ENCODE peak calls at places on chromosomes 6 and 20, in eight cellular contexts. N is HFF-Myc, E is cardiac fibroblast, M is astrocyte, J is GM10248, U is choroid plexus epithelial cell, D is adrenal gland, G is HFFc6. I is an unnamed sample.

GRCh38 chr20:35048739-35049138 is 43.9 kb downstream of the TRPC4AP start:
- DNase-seq in G (no peak), D (no peak), E (no peak), U (no peak), M (no peak), N (no peak), J (no peak), I (no peak)

GRCh38 chr6:31900917-31901414 is 920 bp downstream of the ZBTB12 start:
- DNase-seq in D (peak; percentile 51), M (no peak), E (no peak), U (no peak), G (no peak), J (no peak), N (no peak), I (no peak)

GRCh38 chr6:80520195-80520594 is 413.7 kb downstream of the BCKDHB start:
- DNase-seq in U (peak; percentile 70), D (no peak), G (peak; percentile 31), J (no peak), M (peak; percentile 51), E (peak; percentile 81), N (no peak), I (no peak)

GRCh38 chr6:159257846-159258245 is 88.6 kb downstream of the FNDC1 start:
- DNase-seq in M (peak; percentile 8), J (no peak), E (peak; percentile 12), N (no peak), G (no peak), D (no peak), U (no peak), I (no peak)

GRCh38 chr6:1893470-1894130 is 283.9 kb downstream of the FOXC1 start:
- DNase-seq in M (no peak), E (no peak), G (no peak), D (no peak), J (no peak), U (peak; percentile 62), N (no peak), I (no peak)

GRCh38 chr6:112227411-112227810 is 27.0 kb downstream of the LAMA4 start:
- DNase-seq in G (no peak), N (no peak), U (no peak), J (no peak), M (no peak), D (no peak), E (peak; percentile 70), I (no peak)

GRCh38 chr20:48471176-48471575 is 356.6 kb downstream of the PREX1 start:
- DNase-seq in U (no peak), N (no peak), D (no peak), E (no peak), J (no peak), G (no peak), M (no peak), I (no peak)

GRCh38 chr20:48192109-48192508 is 406.8 kb upstream of the SULF2 start:
- DNase-seq in U (no peak), D (no peak), E (no peak), G (no peak), N (no peak), M (no peak), J (no peak), I (no peak)

GRCh38 chr6:109527989-109528388 is 45.0 kb upstream of the ZBTB24 start:
- DNase-seq in M (no peak), J (no peak), G (no peak), N (no peak), D (no peak), U (peak; percentile 39), E (no peak), I (no peak)

GRCh38 chr6:28643017-28643740 is 117.5 kb downstream of the GPX5 start:
- DNase-seq in G (peak; percentile 89), M (peak; percentile 71), N (peak; percentile 70), E (peak; percentile 93), J (no peak), U (peak; percentile 80), D (no peak), I (peak; percentile 46)

GRCh38 chr20:14838663-14839650 is 501.5 kb upstream of the FLRT3 start:
- DNase-seq in D (no peak), U (peak; percentile 14), G (no peak), E (no peak), M (no peak), J (no peak), N (peak; percentile 72), I (peak; percentile 27)

DNA sequence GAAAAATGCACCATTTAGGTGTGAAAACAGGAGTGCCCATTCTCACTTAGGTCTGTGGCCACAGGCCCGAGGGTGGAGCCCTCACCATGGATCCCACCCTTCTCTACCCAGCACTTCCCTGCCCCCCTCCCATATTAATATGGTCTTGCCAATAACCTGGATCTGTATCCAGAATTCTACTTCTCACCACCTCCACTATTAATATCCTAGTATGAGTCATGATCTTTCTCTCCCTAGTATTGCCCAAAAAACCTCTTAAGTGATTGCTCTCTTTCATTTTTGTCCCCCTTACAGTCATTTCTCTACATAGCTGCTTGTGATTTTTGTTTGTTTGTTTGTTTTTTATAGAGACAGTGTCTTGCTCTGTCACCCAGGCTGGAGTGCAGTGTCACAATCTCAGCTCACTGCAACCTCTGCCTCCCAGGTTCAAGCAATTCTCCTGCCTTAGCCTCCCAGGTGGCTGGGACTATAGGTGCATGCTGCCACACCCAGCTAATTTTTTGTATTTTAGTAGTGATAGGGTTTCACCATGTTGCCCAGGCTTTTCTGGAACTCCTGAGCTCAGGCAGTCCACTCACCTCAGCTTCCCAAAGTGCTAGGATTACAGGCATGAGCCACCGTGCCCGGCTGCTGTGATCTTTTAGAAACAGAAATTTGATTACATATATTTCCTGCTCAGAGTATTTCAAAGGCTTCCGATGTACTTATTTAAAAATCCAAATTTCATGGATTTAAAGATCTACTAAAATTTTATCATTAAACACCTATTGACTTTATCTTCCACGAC is 24.5 kb upstream of the TRDN start:
- DNase-seq in E (no peak), J (no peak), N (no peak), D (no peak), G (no peak), M (no peak), U (no peak), I (no peak)
- TF ChIP-seq CTCF in E (no peak), J (no peak), N (no peak), D (no peak), G (no peak), M (no peak), U (no peak), I (no peak)

GRCh38 chr6:71619836-71620235 is 266.5 kb upstream of the RIMS1 start:
- DNase-seq in U (no peak), E (no peak), D (no peak), J (no peak), G (peak; percentile 8), M (no peak), N (no peak), I (peak; percentile 8)

GRCh38 chr6:71621918-71622519 is 264.3 kb upstream of the RIMS1 start:
- DNase-seq in J (no peak), E (peak; percentile 34), U (peak; percentile 31), G (no peak), N (no peak), D (no peak), M (no peak), I (no peak)
- TF ChIP-seq CTCF in J (peak; percentile 17), E (peak; percentile 42), U (peak; percentile 61), G (peak; percentile 79), N (peak; percentile 37), D (no peak), M (peak; percentile 61), I (peak; percentile 26)

GRCh38 chr6:139374357-139375238 is at the start of gene CITED2:
- DNase-seq in M (peak; percentile 88), J (peak; percentile 86), D (peak; percentile 93), E (peak; percentile 98), U (peak; percentile 98), N (peak; percentile 87), G (peak; percentile 99), I (peak; percentile 95)
- TF ChIP-seq CTCF in M (no peak), J (no peak), D (peak; percentile 42), E (peak; percentile 34), U (peak; percentile 32), N (no peak), G (peak; percentile 39), I (peak; percentile 18)

DNA sequence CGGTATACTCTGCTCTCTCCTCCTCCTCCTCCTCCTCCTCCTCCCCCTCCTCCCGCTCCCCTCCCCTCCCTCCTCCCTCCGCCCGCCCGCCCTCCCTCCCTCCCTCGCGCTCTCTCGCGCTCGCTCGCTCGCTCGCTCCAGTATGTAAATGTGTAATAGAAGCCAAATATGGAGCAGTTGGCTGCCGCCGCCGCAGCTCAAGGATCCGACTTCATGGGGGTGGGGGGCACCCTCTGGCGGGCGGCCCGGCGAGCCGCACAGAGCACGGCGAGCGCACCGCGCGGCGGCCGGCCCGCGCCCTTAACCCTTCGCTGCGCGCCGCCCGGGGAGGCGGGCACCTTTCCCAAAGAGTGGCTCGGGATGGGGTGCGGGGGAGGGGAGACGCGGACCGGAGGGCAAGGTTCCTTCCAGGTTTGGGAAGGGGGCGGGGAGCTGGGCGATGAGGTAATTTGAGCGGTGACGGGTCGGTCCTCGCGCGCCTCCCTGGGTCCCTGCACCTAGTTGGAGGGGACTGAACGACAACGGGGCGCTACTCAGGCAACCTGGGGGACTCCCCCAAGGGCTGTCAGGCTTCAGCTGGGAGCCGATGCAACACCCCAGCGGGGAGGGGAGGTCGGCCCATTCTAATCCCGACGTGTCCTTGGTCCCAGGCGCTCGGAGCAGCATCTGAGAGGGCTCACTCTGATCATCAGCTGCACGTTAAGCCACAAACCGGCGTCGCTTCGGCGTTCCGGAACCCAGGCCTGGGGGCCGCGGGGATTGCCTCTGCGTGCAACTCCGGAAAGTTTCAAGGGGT is 407 bp upstream of the ATXN1 start:
- DNase-seq in G (peak; percentile 89), N (no peak), M (peak; percentile 86), U (peak; percentile 95), D (peak; percentile 92), J (peak; percentile 82), E (peak; percentile 91), I (peak; percentile 80)
- TF ChIP-seq CTCF in G (peak; percentile 63), N (no peak), M (no peak), U (peak; percentile 38), D (no peak), J (peak; percentile 43), E (peak; percentile 6), I (no peak)

DNA sequence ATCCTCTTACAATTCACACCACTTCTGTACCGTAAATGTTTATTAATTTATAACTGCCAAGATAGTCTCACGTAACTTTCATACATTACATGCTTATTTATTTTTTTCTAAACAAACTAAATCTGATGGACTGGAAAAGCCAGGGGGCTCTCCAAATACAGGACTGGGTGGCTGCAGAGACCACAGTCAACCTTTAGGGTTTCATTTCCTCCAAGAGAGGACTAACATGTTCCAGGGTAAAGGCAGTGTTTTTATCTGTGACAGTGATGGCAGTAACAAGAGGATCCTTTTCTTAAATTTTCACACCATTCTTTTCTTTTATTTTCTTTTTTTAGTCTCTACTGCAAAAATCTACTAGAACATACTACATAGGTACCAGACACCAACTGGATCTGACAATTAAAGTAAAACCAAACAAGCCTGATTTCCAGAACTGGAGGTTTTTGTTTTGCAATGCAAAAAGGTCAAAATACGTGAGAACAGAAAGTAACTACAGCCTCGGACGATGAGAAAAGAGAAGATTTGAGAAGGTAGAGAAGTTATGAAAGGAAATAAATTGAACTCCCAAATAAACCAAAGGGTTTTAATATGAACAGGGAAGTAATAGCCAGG is 1.2 kb downstream of the LMBRD1 start:
- DNase-seq in D (no peak), G (no peak), M (no peak), U (peak; percentile 16), E (peak; percentile 10), J (peak; percentile 45), N (no peak), I (no peak)
- TF ChIP-seq CTCF in D (peak; percentile 20), G (peak; percentile 21), M (no peak), U (peak; percentile 6), E (peak; percentile 3), J (no peak), N (no peak), I (no peak)